ENCODE peak calls at places on chromosome 22, in four cellular contexts. L is uterus, D is dorsolateral prefrontal cortex, G is IMR-90. C is an unnamed sample.

GRCh38 chr22:38223289-38223960 is 21.6 kb downstream of the MAFF start:
- DNase-seq in L (no peak), D (no peak), G (no peak), C (no peak)

GRCh38 chr22:28411125-28411524 is 268.5 kb downstream of the TTC28 start:
- DNase-seq in L (no peak), D (no peak), G (no peak), C (no peak)

GRCh38 chr22:26589367-26589844 is 526 bp downstream of the TPST2 start:
- DNase-seq in L (peak), D (no peak), G (peak), C (no peak)

GRCh38 chr22:44357296-44357961 is 44.7 kb upstream of the SHISAL1 start:
- DNase-seq in L (peak), D (no peak), G (no peak), C (no peak)

GRCh38 chr22:31952094-31952401 is 7.7 kb downstream of the YWHAH start:
- DNase-seq in L (no peak), D (no peak), G (no peak), C (no peak)

GRCh38 chr22:38212442-38212841 is 10.6 kb downstream of the MAFF start:
- DNase-seq in L (no peak), D (no peak), G (no peak), C (no peak)

GRCh38 chr22:29044657-29045176 is 16.9 kb downstream of the C22orf31 start:
- DNase-seq in L (no peak), D (no peak), G (peak), C (no peak)

GRCh38 chr22:30325724-30326703 is 727 bp downstream of the TBC1D10A start:
- DNase-seq in L (peak), D (peak), G (no peak), C (no peak)

GRCh38 chr22:45341503-45341902 is 31.8 kb downstream of the FAM118A start:
- DNase-seq in L (no peak), D (no peak), G (no peak), C (no peak)

GRCh38 chr22:46421272-46421671 is 85.8 kb downstream of the TRMU start:
- DNase-seq in L (no peak), D (no peak), G (no peak), C (no peak)

GRCh38 chr22:45616432-45616831 is 55.2 kb upstream of the ATXN10 start:
- DNase-seq in L (no peak), D (no peak), G (no peak), C (no peak)

GRCh38 chr22:28710889-28711285 is 30.7 kb downstream of the CHEK2 start:
- DNase-seq in L (no peak), D (no peak), G (peak), C (no peak)

GRCh38 chr22:44701824-44702478 is at the start of gene PRR5:
- DNase-seq in L (peak), D (peak), G (peak), C (no peak)

GRCh38 chr22:27531782-27532530 is 269.6 kb downstream of the MN1 start:
- DNase-seq in L (no peak), D (no peak), G (peak), C (no peak)

GRCh38 chr22:45163074-45163416 is 680 bp upstream of the NUP50 start:
- DNase-seq in L (no peak), D (no peak), G (peak), C (no peak)

GRCh38 chr22:22196018-22196533 is 48.5 kb upstream of the VPREB1 start:
- DNase-seq in L (no peak), D (no peak), G (no peak), C (no peak)

GRCh38 chr22:29946220-29946619 is 63.2 kb downstream of the MTMR3 start:
- DNase-seq in L (no peak), D (no peak), G (no peak), C (no peak)

GRCh38 chr22:37454857-37455686 is 27.8 kb upstream of the ELFN2 start:
- DNase-seq in L (no peak), D (no peak), G (peak), C (no peak)

GRCh38 chr22:44752285-44753188 is at the start of gene ARHGAP8:
- DNase-seq in L (no peak), D (no peak), G (no peak), C (no peak)

GRCh38 chr22:33476206-33476605 is 418.0 kb upstream of the SYN3 start:
- DNase-seq in L (no peak), D (no peak), G (no peak), C (no peak)

GRCh38 chr22:20316217-20316843 is 3.5 kb downstream of the DGCR6L start:
- DNase-seq in L (no peak), D (no peak), G (no peak), C (no peak)

GRCh38 chr22:22720201-22720723 is 75.8 kb downstream of the GGTLC2 start:
- DNase-seq in L (no peak), D (no peak), G (peak), C (no peak)

GRCh38 chr22:31241936-31242335 is 29.8 kb downstream of the LIMK2 start:
- DNase-seq in L (no peak), D (no peak), G (peak), C (no peak)

GRCh38 chr22:29861672-29862297 is 21.2 kb upstream of the MTMR3 start:
- DNase-seq in L (no peak), D (no peak), G (no peak), C (no peak)

GRCh38 chr22:19070397-19071169 is 51.6 kb downstream of the DGCR2 start:
- DNase-seq in L (no peak), D (no peak), G (no peak), C (no peak)

GRCh38 chr22:48742191-48742555 is 1085.5 kb downstream of the BRD1 start:
- DNase-seq in L (no peak), D (no peak), G (no peak), C (no peak)

GRCh38 chr22:48500481-48501230 is 1327.0 kb downstream of the BRD1 start:
- DNase-seq in L (no peak), D (no peak), G (no peak), C (no peak)

GRCh38 chr22:17920145-17920605 is 104.2 kb downstream of the MICAL3 start:
- DNase-seq in L (peak), D (peak), G (peak), C (no peak)

GRCh38 chr22:47605441-47605840 is 843.0 kb downstream of the TBC1D22A start:
- DNase-seq in L (no peak), D (peak), G (no peak), C (no peak)

GRCh38 chr22:39284142-39284980 is 35.1 kb downstream of the RPL3 start:
- DNase-seq in L (no peak), D (no peak), G (no peak), C (no peak)

GRCh38 chr22:17167486-17167885 is 8.4 kb upstream of the HDHD5 start:
- DNase-seq in L (no peak), D (peak), G (no peak), C (peak)

GRCh38 chr22:44396727-44397722 is 84.3 kb upstream of the SHISAL1 start:
- DNase-seq in L (peak), D (peak), G (no peak), C (no peak)

GRCh38 chr22:19875061-19875530 is 20.4 kb upstream of the GNB1L start:
- DNase-seq in L (peak), D (peak), G (no peak), C (no peak)

DNA sequence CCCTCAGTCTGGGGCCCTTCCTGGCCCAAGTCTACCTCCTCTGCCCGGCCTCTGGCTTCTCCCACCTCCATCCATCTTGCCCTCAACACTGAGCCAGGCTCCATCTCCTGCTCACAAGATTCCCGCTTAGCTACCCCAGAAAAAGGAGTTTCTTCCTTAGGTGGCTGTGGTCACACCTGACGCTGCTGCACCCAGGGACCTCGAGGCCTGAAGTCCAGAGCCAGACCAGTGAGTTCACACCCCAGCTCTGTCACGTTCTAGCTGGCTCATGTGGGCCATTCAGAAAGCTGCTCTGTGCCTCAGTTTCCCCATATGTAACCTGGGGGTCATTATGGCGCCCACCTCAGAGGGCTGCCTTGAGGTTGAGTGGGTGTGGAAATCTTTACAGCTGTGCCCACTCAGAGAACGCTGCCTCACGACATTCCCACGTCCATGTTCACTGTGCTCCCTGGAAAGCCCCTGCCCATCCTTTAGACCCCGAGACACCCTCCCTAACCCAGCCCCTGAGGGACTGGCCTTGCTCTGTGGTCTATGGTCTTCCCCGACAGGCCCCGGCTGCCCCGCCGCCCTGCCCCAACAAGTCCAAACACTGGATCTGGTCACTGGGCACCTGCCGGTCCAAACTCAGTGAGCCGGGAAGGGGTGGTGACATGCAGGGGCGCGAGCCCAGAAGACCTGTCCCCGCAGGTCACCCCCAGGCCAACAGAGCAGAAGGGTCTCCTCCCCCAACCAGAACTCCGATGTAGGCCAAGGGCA is 9.8 kb downstream of the PLXNB2 start:
- DNase-seq in L (no peak), D (no peak), G (no peak), C (no peak)
- H3K27ac ChIP-seq in L (no peak), D (no peak), G (no peak), C (no peak)

GRCh38 chr22:36381513-36382079 is 6.2 kb downstream of the MYH9 start:
- DNase-seq in L (no peak), D (no peak), G (peak), C (no peak)

GRCh38 chr22:36385491-36386350 is 2.0 kb downstream of the MYH9 start:
- DNase-seq in L (peak), D (no peak), G (no peak), C (peak)

GRCh38 chr22:36386351-36386899 is 1.3 kb downstream of the MYH9 start:
- DNase-seq in L (no peak), D (peak), G (no peak), C (no peak)

GRCh38 chr22:36384766-36385400 is 2.9 kb downstream of the MYH9 start:
- DNase-seq in L (peak), D (no peak), G (no peak), C (no peak)

GRCh38 chr22:36383110-36383581 is 4.6 kb downstream of the MYH9 start:
- DNase-seq in L (no peak), D (no peak), G (peak), C (no peak)
- H3K27ac ChIP-seq in L (peak), D (no peak), G (peak), C (no peak)

GRCh38 chr22:40651057-40651456 is 14.5 kb upstream of the MRTFA start:
- DNase-seq in L (no peak), D (no peak), G (no peak), C (no peak)
- H3K27ac ChIP-seq in L (peak), D (peak), G (peak), C (peak)

DNA sequence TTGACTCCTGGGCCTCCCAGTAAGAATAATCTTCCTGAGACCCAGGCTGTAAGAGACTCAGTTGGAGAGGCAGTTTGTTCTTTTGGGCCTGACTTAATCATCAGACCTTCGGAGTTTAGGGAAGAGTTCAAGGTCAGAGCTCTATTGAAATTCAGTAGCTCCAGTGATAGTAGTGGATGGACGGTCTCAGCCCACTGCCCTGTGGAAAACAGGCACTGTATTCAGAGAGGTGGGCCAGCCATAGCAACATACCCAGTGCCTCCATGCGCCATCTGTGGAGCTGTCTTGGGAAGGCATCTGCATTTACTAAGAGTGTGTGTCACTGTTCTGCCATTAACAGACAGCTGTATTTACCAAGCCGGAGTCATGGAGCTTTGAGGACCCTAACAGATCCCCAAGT is 2.9 kb downstream of the SMARCB1 start:
- DNase-seq in L (no peak), D (no peak), G (no peak), C (no peak)
- H3K27ac ChIP-seq in L (peak), D (peak), G (no peak), C (no peak)